ENCODE peak calls at places on chromosomes 16 and 17, in four cellular contexts. P is GM12878, M is lower leg skin, W is suprapubic skin. G is an unnamed sample.

GRCh38 chr16:2287916-2288547 is 20.1 kb upstream of the RNPS1 start:
- DNase-seq in P (no peak), M (no peak), W (no peak), G (no peak)

GRCh38 chr16:11627822-11628457 is 40.3 kb upstream of the SNN start:
- DNase-seq in P (no peak), M (no peak), W (no peak), G (peak)

GRCh38 chr16:27303256-27304100 is 10.3 kb upstream of the IL4R start:
- DNase-seq in P (no peak), M (peak), W (no peak), G (no peak)

GRCh38 chr16:524274-525011 is 3.1 kb upstream of the CAPN15 start:
- DNase-seq in P (no peak), M (no peak), W (no peak), G (no peak)

GRCh38 chr17:1362065-1362848 is 37.8 kb downstream of the YWHAE start:
- DNase-seq in P (no peak), M (no peak), W (no peak), G (no peak)

GRCh38 chr17:6643460-6644125 is 2.7 kb downstream of the TXNDC17 start:
- DNase-seq in P (no peak), M (no peak), W (no peak), G (no peak)

GRCh38 chr16:65120811-65121721 is 797 bp downstream of the CDH11 start:
- DNase-seq in P (no peak), M (peak), W (no peak), G (no peak)

GRCh38 chr16:10871157-10871991 is 5.6 kb upstream of the CIITA start:
- DNase-seq in P (peak), M (peak), W (peak), G (no peak)

GRCh38 chr16:67805718-67806427 is 487 bp downstream of the RANBP10 start:
- DNase-seq in P (no peak), M (no peak), W (no peak), G (peak)

GRCh38 chr16:22070361-22071351 is 21.7 kb upstream of the VWA3A start:
- DNase-seq in P (no peak), M (no peak), W (no peak), G (no peak)

GRCh38 chr16:53091508-53092211 is 36.9 kb downstream of the CHD9 start:
- DNase-seq in P (peak), M (peak), W (peak), G (no peak)

GRCh38 chr17:27496005-27496404 is 39.8 kb downstream of the KSR1 start:
- DNase-seq in P (no peak), M (no peak), W (no peak), G (no peak)

GRCh38 chr16:1493746-1494094 is 560 bp downstream of the TELO2 start:
- DNase-seq in P (no peak), M (no peak), W (peak), G (peak)

GRCh38 chr16:81535679-81536360 is 91.2 kb downstream of the CMIP start:
- DNase-seq in P (no peak), M (no peak), W (no peak), G (no peak)

GRCh38 chr16:67164599-67165061 is at the start of gene HSF4:
- DNase-seq in P (no peak), M (peak), W (no peak), G (peak)

GRCh38 chr17:57536289-57536688 is 208.8 kb downstream of the CCDC182 start:
- DNase-seq in P (no peak), M (no peak), W (no peak), G (no peak)

GRCh38 chr16:58451945-58452401 is 48.0 kb upstream of the NDRG4 start:
- DNase-seq in P (no peak), M (no peak), W (no peak), G (peak)

GRCh38 chr16:68776821-68777485 is 39.9 kb downstream of the CDH1 start:
- DNase-seq in P (peak), M (no peak), W (no peak), G (no peak)

GRCh38 chr17:58247511-58248363 is 9.4 kb downstream of the LPO start:
- DNase-seq in P (no peak), M (no peak), W (no peak), G (no peak)

GRCh38 chr16:49277766-49278566 is 3.7 kb downstream of the CBLN1 start:
- DNase-seq in P (no peak), M (no peak), W (no peak), G (no peak)

GRCh38 chr16:9330036-9330545 is 238.6 kb downstream of the HAPSTR1 start:
- DNase-seq in P (no peak), M (no peak), W (no peak), G (no peak)

GRCh38 chr17:77085916-77086432 is 54.8 kb upstream of the SEC14L1 start:
- DNase-seq in P (no peak), M (no peak), W (no peak), G (no peak)

GRCh38 chr16:57277586-57277985 is 6.9 kb downstream of the PLLP start:
- DNase-seq in P (no peak), M (no peak), W (no peak), G (peak)

GRCh38 chr16:73616186-73616585 is 568.3 kb upstream of the ZFHX3 start:
- DNase-seq in P (no peak), M (no peak), W (no peak), G (no peak)

GRCh38 chr16:27441276-27441675 is 39.3 kb downstream of the IL21R start:
- DNase-seq in P (no peak), M (no peak), W (peak), G (no peak)

GRCh38 chr16:87803385-87803784 is 37.6 kb upstream of the KLHDC4 start:
- DNase-seq in P (no peak), M (no peak), W (no peak), G (no peak)

GRCh38 chr16:26606381-26607150 is 460.2 kb upstream of the C16orf82 start:
- DNase-seq in P (no peak), M (no peak), W (no peak), G (no peak)

GRCh38 chr17:40535924-40536717 is 29.2 kb downstream of the CCR7 start:
- DNase-seq in P (no peak), M (no peak), W (no peak), G (peak)

GRCh38 chr17:77963441-77963840 is 4.9 kb downstream of the TNRC6C start:
- DNase-seq in P (no peak), M (no peak), W (no peak), G (peak)

GRCh38 chr17:38415250-38416194 is 12.7 kb upstream of the ARHGAP23 start:
- DNase-seq in P (peak), M (no peak), W (no peak), G (peak)

DNA sequence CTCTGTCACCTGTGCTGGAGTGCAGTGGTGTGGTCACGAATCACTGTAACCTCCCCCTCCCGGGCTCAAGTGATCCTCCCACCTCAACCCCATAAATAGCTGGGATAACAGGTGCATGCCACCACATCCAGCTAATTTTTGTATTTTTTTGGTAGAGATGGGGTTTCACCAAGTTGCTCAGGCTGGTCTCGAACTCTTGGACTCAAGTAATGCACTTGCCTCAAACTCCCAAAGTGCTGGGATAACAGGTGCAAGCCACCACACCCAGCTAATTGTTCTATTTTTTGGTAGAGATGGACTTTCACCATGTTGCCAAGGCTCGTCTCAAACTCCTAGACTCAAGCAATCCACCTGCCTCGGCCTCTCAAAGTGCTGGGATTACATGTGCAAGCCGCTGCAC is 86.5 kb downstream of the STH start:
- DNase-seq in P (no peak), M (no peak), W (no peak), G (no peak)
- TF ChIP-seq POLR2A in P (no peak), M (no peak), W (no peak), G (no peak)

DNA sequence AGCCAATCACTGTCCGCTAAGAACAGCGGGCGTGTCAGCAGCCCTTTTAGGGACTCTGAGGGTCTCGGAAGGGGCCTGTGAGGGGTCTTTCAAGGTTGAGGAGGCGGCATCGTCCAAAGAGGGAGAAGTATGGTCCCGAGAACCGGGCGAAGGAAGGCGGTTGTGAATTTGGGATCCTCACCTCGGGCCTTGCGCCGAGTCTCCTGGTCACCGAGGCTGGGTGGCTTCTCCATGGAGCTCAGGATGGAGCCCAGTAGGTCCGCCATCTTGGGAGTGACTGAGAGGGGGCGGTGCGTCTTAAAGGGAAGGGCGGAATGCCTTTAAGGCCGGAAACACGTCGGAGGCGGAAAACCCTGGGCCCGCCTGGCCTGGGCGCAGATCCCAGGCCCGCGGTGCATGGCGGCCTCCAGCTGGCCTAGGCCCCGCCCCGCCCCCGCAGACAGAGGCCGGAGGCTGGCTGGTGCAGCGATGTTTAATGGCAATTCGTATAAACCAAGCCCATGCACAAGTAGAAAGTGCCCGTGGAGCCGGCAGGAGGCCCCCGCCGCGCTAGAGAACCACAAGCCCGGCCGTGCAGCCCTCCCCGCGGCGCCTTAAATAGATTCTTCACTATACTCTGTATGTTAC is at the start of gene SPAG7:
- DNase-seq in P (peak), M (peak), W (peak), G (peak)
- TF ChIP-seq POLR2A in P (peak), M (no peak), W (no peak), G (peak)

GRCh38 chr17:17042381-17042736 is at the start of gene MPRIP:
- DNase-seq in P (no peak), M (no peak), W (no peak), G (no peak)

GRCh38 chr17:17042851-17043667 is 802 bp downstream of the MPRIP start:
- DNase-seq in P (no peak), M (peak), W (no peak), G (peak)

GRCh38 chr17:17041018-17041521 is 1.2 kb upstream of the MPRIP start:
- DNase-seq in P (no peak), M (peak), W (no peak), G (peak)

GRCh38 chr17:17039911-17040310 is 2.3 kb upstream of the MPRIP start:
- DNase-seq in P (no peak), M (no peak), W (no peak), G (no peak)

DNA sequence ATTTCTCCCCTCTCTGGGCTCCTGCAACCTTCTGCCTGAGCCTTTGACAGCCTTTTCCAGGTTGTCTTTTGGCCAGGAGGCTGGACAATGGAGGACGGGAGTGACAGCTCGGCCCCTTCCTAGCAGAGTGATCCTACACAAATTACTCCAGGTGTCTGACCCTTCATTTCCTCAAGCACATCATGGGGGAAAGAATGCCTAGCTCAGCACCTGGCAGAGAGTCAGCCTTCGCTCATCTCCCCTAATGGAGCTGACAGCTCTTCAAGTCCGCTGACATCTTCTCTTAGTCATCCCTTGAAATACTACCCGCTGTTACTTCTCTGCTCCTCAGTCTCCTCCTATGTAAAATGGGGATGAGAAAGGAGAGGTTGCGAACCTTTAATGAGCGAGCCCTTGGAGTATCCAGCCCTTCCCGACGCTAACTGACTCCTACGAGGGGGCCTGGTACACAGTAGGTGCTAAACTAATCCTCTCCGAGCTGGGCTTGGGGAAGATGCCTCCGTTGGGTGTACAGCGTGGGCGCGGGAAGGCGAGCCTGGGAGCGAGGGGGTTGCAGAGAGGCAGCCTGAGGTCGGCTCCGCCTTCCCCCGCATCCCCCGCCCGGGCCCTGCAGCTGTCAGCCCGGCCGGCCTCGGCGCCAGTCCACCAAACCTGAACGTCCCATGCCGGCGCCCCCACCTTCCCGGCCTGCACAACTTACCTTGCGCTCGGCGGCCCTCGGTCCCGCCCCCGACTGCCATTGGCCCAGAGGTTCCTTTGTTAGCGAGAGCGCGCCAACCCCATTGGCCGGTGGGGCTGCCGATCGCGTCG is 481 bp upstream of the MPRIP start:
- DNase-seq in P (peak), M (peak), W (peak), G (peak)
- TF ChIP-seq POLR2A in P (no peak), M (no peak), W (no peak), G (no peak)

DNA sequence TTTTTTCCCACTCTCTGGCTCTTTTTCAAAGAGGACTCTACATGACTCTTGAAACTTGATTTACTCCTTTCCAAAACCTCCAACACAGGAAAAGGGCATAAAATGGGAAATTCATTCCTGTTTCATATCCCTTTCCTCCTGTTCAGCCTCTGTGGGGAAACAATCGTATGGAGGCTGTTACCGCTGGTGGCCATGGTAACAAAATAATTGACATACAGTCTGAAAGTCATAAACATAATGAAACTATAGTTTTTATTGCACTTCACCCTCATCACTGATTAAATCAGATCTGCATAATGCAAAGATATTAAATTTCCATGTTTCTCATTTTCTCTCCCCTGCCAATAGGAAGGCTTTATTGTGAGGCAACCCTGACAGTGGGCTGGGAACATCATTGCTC is 154.4 kb upstream of the SHISA6 start:
- DNase-seq in P (no peak), M (no peak), W (no peak), G (no peak)
- TF ChIP-seq POLR2A in P (no peak), M (no peak), W (no peak), G (no peak)

DNA sequence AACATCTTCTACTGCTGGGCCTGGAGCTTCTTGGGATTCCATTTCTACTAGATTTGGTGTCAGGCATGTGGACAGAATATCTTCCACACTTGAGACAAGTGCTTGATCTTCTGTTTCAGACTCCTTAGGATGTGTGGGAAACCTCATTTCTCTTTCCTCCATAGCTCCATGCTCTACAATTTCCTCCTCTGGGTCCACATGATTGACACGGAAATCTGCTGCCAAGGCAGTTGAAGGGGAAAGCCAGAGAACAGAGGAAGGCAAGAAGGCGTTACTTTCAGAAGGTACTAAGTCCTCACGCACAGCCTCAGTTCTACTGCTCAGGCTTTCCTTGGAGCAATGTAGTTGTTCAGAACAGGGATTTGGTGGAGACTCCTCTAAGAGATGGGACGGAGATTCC is 6.6 kb downstream of the SPAG5 start:
- DNase-seq in P (no peak), M (no peak), W (no peak), G (no peak)
- TF ChIP-seq POLR2A in P (no peak), M (no peak), W (no peak), G (no peak)

GRCh38 chr16:84933774-84934571 is 77.4 kb downstream of the ZDHHC7 start:
- DNase-seq in P (no peak), M (peak), W (no peak), G (no peak)
- TF ChIP-seq POLR2A in P (no peak), M (no peak), W (no peak), G (no peak)

G was measured in erythroblast.